ENCODE peak calls at places on chromosome 6, in five cellular contexts. F is HCT116, N is K562, R is HepG2, A is GM12878. P is an unnamed sample.
A peak's percentile ranks its signal among the peaks of the same experiment; 100 is the strongest.

GRCh38 chr6:108476381-108476780 is 84.3 kb upstream of the FOXO3 start:
- DNase-seq in F (no peak), A (no peak), R (no peak), N (no peak), P (no peak)

GRCh38 chr6:73519943-73520687 is 717 bp downstream of the EEF1A1 start:
- DNase-seq in N (peak; percentile 71), R (peak; percentile 59), A (no peak), F (no peak), P (peak; percentile 64)

GRCh38 chr6:106685833-106686232 is 56.5 kb downstream of the QRSL1 start:
- DNase-seq in R (no peak), F (no peak), A (no peak), N (no peak), P (no peak)

GRCh38 chr6:160057080-160057479 is 64.5 kb upstream of the SLC22A1 start:
- DNase-seq in R (no peak), A (no peak), F (no peak), N (no peak), P (no peak)

GRCh38 chr6:33490198-33490597 is 35.8 kb downstream of the ZBTB9 start:
- DNase-seq in R (no peak), N (no peak), A (no peak), F (no peak), P (no peak)

GRCh38 chr6:44269921-44270525 is at the start of gene TMEM151B:
- DNase-seq in R (no peak), F (no peak), A (no peak), N (no peak), P (no peak)

GRCh38 chr6:115838763-115839401 is 221.8 kb downstream of the FRK start:
- DNase-seq in A (no peak), R (peak; percentile 50), N (peak; percentile 50), F (peak; percentile 55), P (peak; percentile 7)

GRCh38 chr6:112249489-112249888 is 4.9 kb downstream of the LAMA4 start:
- DNase-seq in R (no peak), N (no peak), F (no peak), A (no peak), P (no peak)

GRCh38 chr6:160734627-160735026 is 32.6 kb downstream of the PLG start:
- DNase-seq in N (no peak), A (no peak), R (no peak), F (no peak), P (no peak)

GRCh38 chr6:51473996-51474975 is 613.1 kb downstream of the PKHD1 start:
- DNase-seq in A (no peak), R (no peak), N (no peak), F (no peak), P (no peak)

GRCh38 chr6:73368675-73369074 is 1.0 kb downstream of the OOEP start:
- DNase-seq in R (no peak), A (no peak), N (no peak), F (no peak), P (no peak)

GRCh38 chr6:106705156-106705555 is 75.8 kb downstream of the QRSL1 start:
- DNase-seq in R (no peak), A (no peak), F (no peak), N (no peak), P (no peak)

GRCh38 chr6:163958646-163959045 is 544.1 kb downstream of the QKI start:
- DNase-seq in F (no peak), A (no peak), R (no peak), N (no peak), P (peak; percentile 56)

DNA sequence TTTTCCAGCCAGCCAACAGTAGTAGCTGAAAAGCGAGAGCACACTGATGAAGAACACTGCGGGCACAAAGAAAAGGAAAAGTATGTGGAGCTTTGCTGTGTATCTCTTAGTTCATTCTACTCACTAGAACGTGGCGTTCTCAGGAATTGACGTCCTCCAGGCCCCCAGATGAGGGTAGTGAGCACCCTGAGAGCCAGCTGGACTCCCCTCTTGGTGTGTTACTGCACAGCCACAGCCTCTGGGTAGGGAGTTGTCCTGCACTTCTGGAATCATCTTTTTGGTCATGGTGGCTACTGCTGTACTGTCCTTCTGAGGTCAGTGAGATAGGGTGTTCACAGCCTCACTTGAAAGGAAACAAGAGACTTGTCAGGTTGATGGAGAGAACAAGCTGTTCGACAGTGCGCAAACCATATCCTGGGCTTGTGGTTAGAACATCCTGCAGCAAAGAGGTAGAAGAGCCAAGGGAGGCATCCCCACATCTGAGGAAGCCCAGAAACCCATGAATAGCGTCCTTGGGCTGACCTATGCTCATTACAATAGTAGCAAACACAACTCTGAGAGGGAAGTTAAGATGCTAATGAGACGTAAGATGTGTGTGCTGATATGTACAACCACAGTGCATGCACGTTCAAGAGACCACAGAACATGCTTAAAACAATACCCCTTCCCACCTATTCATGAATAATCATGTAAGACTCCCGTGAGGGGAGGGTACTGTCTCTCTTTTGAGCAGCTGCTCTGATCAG is 14.6 kb upstream of the HLA-F start:
- DNase-seq in R (no peak), N (no peak), F (no peak), A (peak; percentile 43), P (no peak)
- TF ChIP-seq SRF in R (no peak), N (no peak), F (no peak), A (no peak), P (no peak)

GRCh38 chr6:7728855-7729590 is 3.1 kb downstream of the BMP6 start:
- DNase-seq in R (no peak), F (no peak), N (no peak), A (no peak), P (no peak)
- H3K27me3 ChIP-seq in R (peaks cover 24% of the 10 kb centered on the region), F (no peaks in the 10 kb centered on the region), N (peaks cover 53% of the 10 kb centered on the region), A (peaks cover 27% of the 10 kb centered on the region), P (peaks cover 56% of the 10 kb centered on the region)

GRCh38 chr6:89002523-89002922 is 39.1 kb upstream of the RNGTT start:
- DNase-seq in F (no peak), R (no peak), A (no peak), N (no peak), P (no peak)
- TF ChIP-seq SRF in F (no peak), R (no peak), A (no peak), N (no peak), P (no peak)

DNA sequence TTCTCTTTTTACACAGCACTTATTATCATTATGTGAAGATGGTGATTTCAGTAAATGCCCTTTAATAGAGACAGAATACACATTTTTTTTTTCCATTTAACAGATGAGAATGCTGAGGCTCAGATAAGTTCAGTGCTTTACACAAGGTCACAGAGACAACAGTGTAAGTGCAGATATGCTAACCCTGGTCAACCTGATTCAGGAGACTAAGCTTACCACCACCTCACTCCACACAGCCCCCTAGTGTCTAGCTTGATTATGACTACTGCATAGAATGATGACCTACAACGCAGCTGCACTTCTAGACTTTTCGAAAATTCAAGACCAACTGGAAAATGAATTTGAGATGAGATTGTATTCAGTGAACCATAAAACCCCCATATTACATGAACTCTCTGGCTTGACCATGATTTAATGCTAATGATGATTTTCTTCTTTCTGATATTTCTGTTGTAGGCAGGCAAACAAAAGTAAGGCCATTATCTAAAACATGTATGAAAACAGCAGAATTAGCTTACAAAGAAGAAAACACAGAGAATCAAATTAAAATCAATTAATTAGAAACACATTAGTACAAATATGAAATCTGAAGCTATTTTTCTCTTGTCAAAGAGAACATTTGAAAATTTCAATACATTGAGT is 212.1 kb upstream of the PHACTR1 start:
- DNase-seq in N (peak; percentile 42), R (peak; percentile 47), A (peak; percentile 32), F (peak; percentile 48), P (no peak)
- H3K27me3 ChIP-seq in N (no peaks in the 10 kb centered on the region), R (no peaks in the 10 kb centered on the region), A (no peaks in the 10 kb centered on the region), F (no peaks in the 10 kb centered on the region), P (no peaks in the 10 kb centered on the region)

DNA sequence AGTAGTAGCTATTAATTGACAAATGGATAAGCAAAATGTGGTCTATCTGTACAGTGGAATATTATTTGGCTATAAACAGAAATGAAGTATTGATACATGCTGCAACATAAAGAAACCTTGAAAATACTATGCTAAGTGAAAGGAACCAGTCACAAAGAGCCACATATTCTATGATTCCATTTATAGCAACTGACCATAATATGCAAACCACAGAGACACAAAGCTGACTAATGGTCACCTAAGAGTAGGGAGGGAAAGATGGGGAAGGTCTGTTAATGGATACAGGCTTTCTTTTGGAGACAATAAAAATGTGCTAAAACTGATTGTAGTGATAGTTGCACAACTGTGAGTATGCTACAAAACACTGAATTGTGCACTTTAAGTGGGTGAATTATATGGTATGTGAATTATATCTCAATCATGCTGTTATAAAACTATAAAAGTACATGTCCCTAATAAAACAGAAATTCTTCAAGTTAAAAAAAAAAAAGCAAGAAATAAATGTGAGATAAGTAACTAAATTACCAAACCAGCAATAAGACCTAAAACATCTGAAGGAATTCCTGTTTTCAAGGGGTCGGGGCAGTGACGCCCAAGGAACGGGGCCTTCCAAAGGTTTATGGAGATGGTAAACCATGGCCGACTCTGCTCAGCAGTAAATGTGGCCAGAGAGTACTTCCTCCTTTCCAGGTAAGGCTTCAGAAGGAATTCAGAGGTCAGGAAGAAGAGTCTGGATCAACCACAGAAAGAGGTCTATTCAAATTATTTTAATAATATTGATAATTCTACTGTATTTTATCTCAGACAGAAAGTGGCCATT is 75.4 kb downstream of the ARHGAP18 start:
- DNase-seq in R (no peak), A (no peak), N (no peak), F (no peak), P (no peak)
- TF ChIP-seq SRF in R (no peak), A (no peak), N (no peak), F (no peak), P (no peak)

DNA sequence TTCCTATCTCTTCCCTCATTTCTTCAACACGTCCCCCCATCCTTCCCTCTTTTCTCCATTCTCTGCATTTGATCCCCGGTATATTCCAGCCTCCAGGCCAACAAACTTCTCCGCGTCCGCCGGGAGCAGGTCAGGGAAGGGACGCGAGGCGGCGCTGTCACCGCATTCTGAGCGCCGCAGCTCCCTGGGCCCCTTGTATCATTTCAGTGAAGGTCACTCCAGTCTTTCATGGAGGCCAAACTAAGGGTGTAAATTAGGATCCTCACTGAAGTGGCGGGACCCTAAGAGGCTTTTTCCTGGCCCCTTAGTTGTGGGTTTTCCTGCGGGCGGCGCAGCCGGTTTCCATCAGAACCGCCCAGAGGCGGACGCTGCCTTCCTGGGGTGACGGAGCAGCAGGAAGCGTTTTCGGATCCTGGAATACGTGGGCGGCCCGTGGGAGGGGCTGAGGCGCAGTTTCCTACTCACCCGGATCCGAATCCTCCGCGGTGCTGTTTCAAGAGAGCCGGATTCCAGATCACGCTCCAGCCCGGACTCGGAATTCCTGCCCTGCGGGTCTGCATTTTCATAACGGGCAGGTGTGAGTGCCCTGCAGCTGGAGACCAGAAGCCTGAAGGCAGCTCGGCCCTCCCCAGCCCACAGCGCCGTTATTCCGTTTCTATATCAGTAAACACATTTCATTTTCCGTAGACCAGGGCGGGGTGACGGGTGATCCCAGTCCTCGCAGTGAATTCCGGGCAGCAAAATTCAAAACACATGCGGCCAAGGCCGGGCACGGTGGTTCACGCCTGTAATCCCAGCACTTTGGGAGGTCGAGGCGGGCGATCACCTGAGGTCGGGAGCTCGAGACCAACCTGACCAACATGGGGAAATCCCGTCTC is 3.6 kb upstream of the MICA start:
- DNase-seq in A (no peak), N (peak; percentile 84), F (peak; percentile 80), R (peak; percentile 84), P (peak; percentile 87)
- H3K27me3 ChIP-seq in A (no peaks in the 10 kb centered on the region), N (no peaks in the 10 kb centered on the region), F (no peaks in the 10 kb centered on the region), R (no peaks in the 10 kb centered on the region), P (no peaks in the 10 kb centered on the region)

P was measured in H1.